ENCODE peak calls at places on chromosome 6, in four cellular contexts. R, N, H and S are unnamed samples.
A peak's percentile ranks its signal among the peaks of the same experiment; 100 is the strongest.

GRCh38 chr6:22956029-22956715 is 386.8 kb downstream of the HDGFL1 start:
- DNase-seq in R (no peak), H (no peak), N (no peak), S (no peak)

GRCh38 chr6:45697605-45698004 is 318.1 kb downstream of the CLIC5 start:
- DNase-seq in R (no peak), H (no peak), N (no peak), S (no peak)

GRCh38 chr6:165729307-165729936 is 66.4 kb upstream of the PDE10A start:
- DNase-seq in N (peak; percentile 73), R (no peak), H (peak; percentile 7), S (peak; percentile 33)

GRCh38 chr6:11486959-11487358 is 50.6 kb upstream of the TMEM170B start:
- DNase-seq in H (no peak), N (no peak), R (no peak), S (no peak)

GRCh38 chr6:169577236-169577635 is 124.6 kb downstream of the WDR27 start:
- DNase-seq in R (no peak), N (no peak), H (no peak), S (no peak)

GRCh38 chr6:12148317-12148801 is 136.2 kb downstream of the HIVEP1 start:
- DNase-seq in R (no peak), H (no peak), N (no peak), S (no peak)

GRCh38 chr6:81054011-81054410 is 698.5 kb downstream of the TENT5A start:
- DNase-seq in N (no peak), H (no peak), R (no peak), S (no peak)

GRCh38 chr6:10591411-10592160 is 70.4 kb downstream of the GCNT2 start:
- DNase-seq in R (no peak), H (no peak), N (no peak), S (no peak)

GRCh38 chr6:109258129-109258528 is 124.1 kb downstream of the CD164 start:
- DNase-seq in N (no peak), R (no peak), H (no peak), S (no peak)

GRCh38 chr6:46756469-46757205 is 9.9 kb downstream of the ANKRD66 start:
- DNase-seq in H (no peak), R (no peak), N (no peak), S (no peak)

GRCh38 chr6:169964440-169965212 is 213.2 kb downstream of the ERMARD start:
- DNase-seq in H (no peak), N (no peak), R (no peak), S (no peak)

GRCh38 chr6:122817362-122817761 is 28.3 kb downstream of the SMPDL3A start:
- DNase-seq in H (no peak), N (no peak), R (no peak), S (no peak)

GRCh38 chr6:118578617-118579016 is 30.5 kb downstream of the PLN start:
- DNase-seq in N (no peak), H (no peak), R (no peak), S (no peak)

GRCh38 chr6:118571121-118571520 is 23.0 kb downstream of the PLN start:
- DNase-seq in R (no peak), H (no peak), N (no peak), S (no peak)

GRCh38 chr6:118577972-118578371 is 29.9 kb downstream of the PLN start:
- DNase-seq in N (no peak), R (no peak), H (no peak), S (no peak)

GRCh38 chr6:118569498-118569897 is 21.4 kb downstream of the PLN start:
- DNase-seq in R (no peak), H (no peak), N (no peak), S (no peak)

DNA sequence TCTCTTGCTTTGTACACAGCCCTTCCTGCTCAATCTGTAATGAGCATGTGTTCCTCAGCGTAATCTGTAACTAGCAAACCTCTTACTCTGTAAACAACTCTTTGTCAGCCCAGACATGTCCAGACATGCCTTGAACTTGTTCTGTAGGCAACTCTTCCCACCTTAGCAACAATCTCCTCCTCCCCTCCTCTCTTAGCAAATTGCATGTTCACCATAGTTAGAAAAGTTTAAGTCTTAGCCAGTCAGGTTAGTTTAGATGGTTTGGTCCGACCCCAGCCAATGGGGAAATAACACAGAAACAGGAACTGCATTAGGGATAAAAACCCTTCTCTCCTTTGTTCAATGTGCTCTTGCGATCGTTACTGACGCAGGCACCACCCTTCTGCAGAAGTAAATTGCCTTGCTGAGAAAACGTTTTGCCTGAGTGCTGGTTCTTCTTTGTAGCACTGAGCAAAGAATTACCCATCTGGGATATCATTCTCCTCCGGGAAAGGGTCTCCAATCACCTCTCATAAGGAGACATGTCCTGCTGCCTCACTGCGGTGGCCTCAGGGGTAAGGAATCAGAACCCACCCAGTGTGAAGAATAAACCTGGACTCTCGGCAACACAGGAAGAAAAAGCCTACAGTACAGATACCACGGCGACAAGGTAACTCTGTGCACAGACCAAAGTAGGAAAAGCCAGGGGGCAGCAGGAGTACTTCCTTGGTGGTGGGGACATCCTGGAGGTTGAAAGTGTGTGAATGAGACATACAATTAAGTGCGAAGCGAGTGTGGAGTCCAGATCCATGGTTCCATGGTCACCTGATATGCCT is 26.2 kb downstream of the PLN start:
- DNase-seq in R (no peak), N (no peak), H (no peak), S (no peak)
- H3K9me3 ChIP-seq in R (peaks cover 35% of the 10 kb centered on the region), N (peaks cover 17% of the 10 kb centered on the region), H (peaks cover 35% of the 10 kb centered on the region), S (no peaks in the 10 kb centered on the region)

GRCh38 chr6:31307669-31308049 is 35.8 kb upstream of the HLA-C start:
- DNase-seq in R (no peak), N (no peak), H (no peak), S (no peak)

GRCh38 chr6:31305674-31306219 is 33.9 kb upstream of the HLA-C start:
- DNase-seq in N (no peak), R (no peak), H (no peak), S (no peak)

GRCh38 chr6:31308845-31309175 is 36.9 kb upstream of the HLA-C start:
- DNase-seq in N (no peak), H (no peak), R (no peak), S (no peak)

GRCh38 chr6:31304683-31305082 is 32.8 kb upstream of the HLA-C start:
- DNase-seq in R (no peak), N (no peak), H (no peak), S (no peak)

DNA sequence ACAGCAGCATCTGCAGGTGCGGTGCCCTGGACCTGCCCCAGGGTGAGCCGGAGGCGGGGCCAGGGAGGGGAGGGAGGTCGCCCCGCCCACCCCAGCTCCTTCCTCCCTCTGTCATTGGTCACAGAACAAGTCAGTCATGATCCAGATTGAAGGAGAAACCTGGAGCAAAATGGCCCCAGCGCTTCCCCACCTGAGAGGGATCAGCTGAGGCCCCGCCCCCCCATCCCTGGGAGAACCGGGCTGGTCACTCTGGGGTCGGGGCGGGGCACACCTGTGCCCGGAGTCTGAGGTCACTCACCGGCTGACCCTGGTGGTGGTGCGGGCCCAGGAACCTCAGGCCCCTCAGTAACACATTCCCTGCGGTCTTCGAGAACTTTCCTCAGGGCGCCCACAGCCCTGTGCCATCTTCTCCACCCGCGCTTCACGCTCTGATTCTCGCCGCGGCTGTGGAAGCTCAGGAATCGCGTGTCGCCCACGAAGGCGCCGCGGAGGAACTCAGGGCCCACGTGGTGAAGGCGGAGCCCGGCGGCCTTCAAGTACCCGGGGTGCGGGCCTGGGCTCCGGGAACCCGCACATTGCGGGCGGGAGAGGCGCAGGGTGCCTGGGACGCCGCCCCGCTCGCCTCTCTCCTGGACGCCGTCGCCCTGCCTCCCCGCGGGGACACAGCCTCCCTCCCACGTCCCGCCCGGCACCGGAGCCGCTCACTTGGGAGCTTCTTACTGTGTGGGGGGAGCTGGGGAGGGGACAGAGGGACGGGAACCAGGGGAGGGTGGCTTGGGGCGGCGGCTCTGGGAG is 36.4 kb upstream of the HLA-C start:
- DNase-seq in N (no peak), H (no peak), R (peak; percentile 71), S (no peak)
- H3K4me3 ChIP-seq in N (no peak overlapping the region), H (peak overlapping the region; percentile 5), R (peak overlapping the region; percentile 32), S (peak overlapping the region; percentile 13)

DNA sequence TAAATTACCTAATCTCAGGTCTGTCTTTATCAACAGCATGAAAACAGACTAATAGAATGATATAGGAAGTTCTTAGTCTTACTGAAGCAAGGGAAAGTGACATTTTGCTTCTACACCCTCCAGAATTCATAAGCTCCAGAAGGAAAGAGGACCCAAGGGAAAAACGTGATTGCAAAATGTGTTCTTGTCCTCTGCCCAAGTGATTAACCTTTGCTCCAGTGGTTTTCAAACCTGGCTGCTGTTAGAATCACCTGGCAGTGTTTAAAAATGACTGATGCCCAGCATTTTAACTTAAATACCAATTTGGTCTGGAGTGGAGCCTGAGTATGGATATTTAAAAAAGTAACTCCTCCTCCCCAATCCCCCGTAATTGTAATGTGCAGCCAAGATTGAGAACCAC is 191.4 kb downstream of the SLC16A10 start:
- DNase-seq in R (no peak), N (no peak), H (no peak), S (no peak)
- H3K9me3 ChIP-seq in R (peaks cover 20% of the 10 kb centered on the region), N (no peaks in the 10 kb centered on the region), H (no peaks in the 10 kb centered on the region), S (no peaks in the 10 kb centered on the region)

GRCh38 chr6:41098366-41098765 is 25.6 kb downstream of the NFYA start:
- DNase-seq in R (no peak), N (no peak), H (no peak), S (no peak)

GRCh38 chr6:41097467-41098090 is 24.8 kb downstream of the NFYA start:
- DNase-seq in H (no peak), N (no peak), R (no peak), S (no peak)

GRCh38 chr6:41103792-41104324 is 31.1 kb downstream of the NFYA start:
- DNase-seq in R (no peak), H (no peak), N (no peak), S (no peak)

DNA sequence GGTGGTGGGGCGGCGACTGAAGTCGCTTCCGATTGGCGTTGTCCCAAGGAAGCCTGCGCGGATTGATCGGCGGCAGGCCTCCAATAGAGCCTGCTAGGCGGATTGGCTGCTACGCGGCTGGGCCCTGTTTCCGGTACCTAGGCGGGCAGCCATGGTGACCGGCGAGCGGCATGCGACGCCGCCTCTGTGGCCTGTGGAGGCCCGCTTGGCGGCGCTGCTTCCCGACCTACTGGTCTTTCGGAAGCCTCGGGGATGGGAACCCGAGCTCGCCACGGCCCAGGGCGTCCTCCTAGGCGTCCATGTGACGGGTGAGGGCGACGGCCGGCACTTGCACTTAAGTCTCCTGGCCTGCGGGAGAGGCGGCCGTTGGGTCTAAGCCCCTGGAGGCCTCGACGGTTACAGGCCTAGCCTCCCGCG is 28.1 kb downstream of the NFYA start:
- DNase-seq in H (no peak), N (no peak), R (peak; percentile 27), S (peak; percentile 15)
- H3K4me3 ChIP-seq in H (no peak overlapping the region), N (no peak overlapping the region), R (no peak overlapping the region), S (no peak overlapping the region)

DNA sequence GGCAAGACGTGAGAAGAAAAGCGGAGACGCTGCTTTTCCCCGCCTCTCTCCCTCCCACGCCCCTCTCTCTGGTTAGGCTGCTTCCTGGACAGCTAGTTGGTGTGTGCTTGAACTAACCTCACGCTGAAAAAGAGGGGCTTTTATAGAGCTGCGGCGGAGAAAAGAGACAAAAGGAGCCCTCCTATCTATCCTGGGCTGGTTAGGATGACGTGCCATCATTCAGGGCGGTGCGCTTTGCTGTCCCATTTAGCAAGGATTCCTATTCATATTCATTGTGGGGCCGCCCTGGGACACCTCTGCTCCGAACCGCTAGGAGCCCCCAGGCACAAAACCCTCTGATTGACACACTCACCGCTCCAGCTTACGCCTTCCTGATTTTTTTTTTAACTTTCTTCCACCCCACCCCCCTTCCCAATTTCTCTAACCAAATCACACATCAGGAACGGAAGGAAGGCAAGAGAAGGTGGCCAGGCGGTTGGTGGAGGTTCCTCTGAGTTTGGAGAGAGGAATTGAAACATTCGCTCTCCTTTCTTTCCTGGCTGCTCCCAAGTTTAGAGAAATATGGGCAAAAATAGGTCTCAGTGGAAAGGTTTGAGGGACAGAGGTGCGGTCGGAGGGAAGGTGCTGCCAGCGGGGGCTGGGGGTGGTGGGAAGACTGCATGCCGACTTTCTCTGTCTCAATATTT is at the start of gene OLIG3:
- DNase-seq in H (no peak), N (no peak), R (no peak), S (no peak)
- H3K9me3 ChIP-seq in H (no peaks in the 10 kb centered on the region), N (no peaks in the 10 kb centered on the region), R (no peaks in the 10 kb centered on the region), S (no peaks in the 10 kb centered on the region)